ENCODE peak calls at places on chromosome 1, in six cellular contexts. J, T, M, H, K and I are unnamed samples.

GRCh38 chr1:204314209-204314892 is 45.4 kb downstream of the PLEKHA6 start:
- DNase-seq in J (no peak), T (no peak), M (no peak), H (no peak), K (peak), I (no peak)

GRCh38 chr1:2133879-2134215 is 60.7 kb downstream of the FAAP20 start:
- DNase-seq in J (no peak), T (peak), M (no peak), H (no peak), K (no peak), I (no peak)

GRCh38 chr1:38134294-38134755 is 87.7 kb upstream of the POU3F1 start:
- DNase-seq in J (no peak), T (no peak), M (peak), H (no peak), K (no peak), I (no peak)

GRCh38 chr1:27601771-27602509 is 2.0 kb downstream of the AHDC1 start:
- DNase-seq in J (peak), T (peak), M (peak), H (no peak), K (no peak), I (no peak)

GRCh38 chr1:10196991-10197390 is 13.4 kb upstream of the KIF1B start:
- DNase-seq in J (no peak), T (no peak), M (no peak), H (no peak), K (no peak), I (no peak)

GRCh38 chr1:220045356-220046051 is 801 bp downstream of the EPRS1 start:
- DNase-seq in J (no peak), T (no peak), M (no peak), H (no peak), K (no peak), I (no peak)

GRCh38 chr1:14415396-14415795 is 183.1 kb upstream of the KAZN start:
- DNase-seq in J (peak), T (no peak), M (no peak), H (no peak), K (no peak), I (no peak)

GRCh38 chr1:47578862-47579419 is 141.1 kb downstream of the FOXD2 start:
- DNase-seq in J (no peak), T (no peak), M (no peak), H (peak), K (no peak), I (peak)

GRCh38 chr1:46301406-46302090 is 1.9 kb downstream of the LRRC41 start:
- DNase-seq in J (no peak), T (peak), M (no peak), H (peak), K (no peak), I (peak)

GRCh38 chr1:85502625-85503083 is 37.7 kb upstream of the DDAH1 start:
- DNase-seq in J (peak), T (no peak), M (no peak), H (no peak), K (peak), I (no peak)